ENCODE peak calls at places on chromosomes 4 and X, in six cellular contexts. F is right lobe of liver, E is GM12878, N is IMR-90, Q is heart right ventricle, S is pancreas. B is an unnamed sample.

GRCh38 chr4:33625762-33626161 is 2618.6 kb downstream of the ARAP2 start:
- DNase-seq in F (no peak), E (no peak), N (no peak), Q (no peak), S (no peak), B (no peak)

GRCh38 chr4:16826397-16826910 is 72.0 kb downstream of the LDB2 start:
- DNase-seq in F (no peak), E (no peak), N (no peak), Q (no peak), S (no peak), B (no peak)

GRCh38 chr4:153335665-153336064 is 8.8 kb upstream of the MND1 start:
- DNase-seq in F (no peak), E (no peak), N (peak), Q (no peak), S (no peak), B (no peak)

GRCh38 chrX:9622128-9622527 is 143.5 kb downstream of the GPR143 start:
- DNase-seq in F (no peak), E (no peak), N (no peak), Q (no peak), S (no peak), B (no peak)

GRCh38 chr4:109979932-109980717 is 67.4 kb downstream of the EGF start:
- DNase-seq in F (no peak), E (no peak), N (peak), Q (no peak), S (no peak), B (no peak)

GRCh38 chr4:122765702-122766352 is 33.3 kb downstream of the BBS12 start:
- DNase-seq in F (peak), E (no peak), N (peak), Q (no peak), S (no peak), B (peak)

GRCh38 chrX:123525131-123525725 is 207.6 kb downstream of the THOC2 start:
- DNase-seq in F (no peak), E (no peak), N (no peak), Q (no peak), S (no peak), B (no peak)

GRCh38 chr4:168868044-168868855 is 141.8 kb downstream of the CBR4 start:
- DNase-seq in F (no peak), E (no peak), N (peak), Q (no peak), S (no peak), B (peak)

GRCh38 chr4:135838889-135839288 is 1637.3 kb upstream of the PABPC4L start:
- DNase-seq in F (no peak), E (no peak), N (peak), Q (no peak), S (no peak), B (no peak)

GRCh38 chrX:18722500-18723071 is 15.1 kb downstream of the PPEF1 start:
- DNase-seq in F (no peak), E (no peak), N (no peak), Q (no peak), S (no peak), B (no peak)

GRCh38 chr4:125016892-125017299 is 297.9 kb upstream of the FAT4 start:
- DNase-seq in F (no peak), E (no peak), N (no peak), Q (no peak), S (no peak), B (no peak)

GRCh38 chr4:153234923-153235322 is 30.7 kb downstream of the TRIM2 start:
- DNase-seq in F (no peak), E (no peak), N (peak), Q (no peak), S (no peak), B (peak)

GRCh38 chr4:188941524-188942109 is 802.4 kb downstream of the TRIML1 start:
- DNase-seq in F (no peak), E (no peak), N (peak), Q (no peak), S (no peak), B (peak)

GRCh38 chr4:1771555-1772305 is 21.4 kb upstream of the FGFR3 start:
- DNase-seq in F (no peak), E (no peak), N (no peak), Q (no peak), S (no peak), B (no peak)
- H3K4me3 ChIP-seq in F (no peak), E (no peak), N (no peak), Q (no peak), S (no peak), B (no peak)

GRCh38 chrX:15815779-15816452 is 25.6 kb downstream of the ZRSR2 start:
- DNase-seq in F (no peak), E (peak), N (peak), Q (no peak), S (no peak), B (no peak)
- TF ChIP-seq CTCF in F (peak), E (peak), N (peak), Q (peak), S (no peak), B (peak)

GRCh38 chr4:46123872-46124755 is at the start of gene GABRG1:
- DNase-seq in F (no peak), E (no peak), N (no peak), Q (no peak), S (no peak), B (no peak)
- H3K4me3 ChIP-seq in F (no peak), E (no peak), N (no peak), Q (no peak), S (no peak), B (no peak)

DNA sequence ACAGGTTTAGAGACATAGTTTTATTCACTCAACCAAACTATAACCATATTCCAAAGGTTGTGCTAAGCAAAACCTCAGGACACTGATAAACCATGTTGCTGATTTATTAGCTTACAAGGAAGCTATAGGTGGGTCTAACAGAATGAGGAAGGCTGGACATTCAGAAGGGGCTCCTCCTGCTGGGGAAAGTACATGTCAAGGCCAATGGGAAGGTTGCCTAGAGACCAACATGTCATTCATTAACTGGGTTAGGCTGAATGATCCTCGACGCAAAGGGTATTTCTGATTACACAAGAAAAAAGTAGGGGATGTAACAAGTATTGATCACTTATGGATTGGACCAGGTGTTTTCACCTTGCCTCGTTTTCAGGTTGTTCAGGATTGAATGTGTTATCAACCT is 30.3 kb downstream of the SLC10A6 start:
- DNase-seq in F (no peak), E (no peak), N (no peak), Q (no peak), S (no peak), B (no peak)
- TF ChIP-seq CTCF in F (no peak), E (no peak), N (no peak), Q (no peak), S (no peak), B (no peak)

DNA sequence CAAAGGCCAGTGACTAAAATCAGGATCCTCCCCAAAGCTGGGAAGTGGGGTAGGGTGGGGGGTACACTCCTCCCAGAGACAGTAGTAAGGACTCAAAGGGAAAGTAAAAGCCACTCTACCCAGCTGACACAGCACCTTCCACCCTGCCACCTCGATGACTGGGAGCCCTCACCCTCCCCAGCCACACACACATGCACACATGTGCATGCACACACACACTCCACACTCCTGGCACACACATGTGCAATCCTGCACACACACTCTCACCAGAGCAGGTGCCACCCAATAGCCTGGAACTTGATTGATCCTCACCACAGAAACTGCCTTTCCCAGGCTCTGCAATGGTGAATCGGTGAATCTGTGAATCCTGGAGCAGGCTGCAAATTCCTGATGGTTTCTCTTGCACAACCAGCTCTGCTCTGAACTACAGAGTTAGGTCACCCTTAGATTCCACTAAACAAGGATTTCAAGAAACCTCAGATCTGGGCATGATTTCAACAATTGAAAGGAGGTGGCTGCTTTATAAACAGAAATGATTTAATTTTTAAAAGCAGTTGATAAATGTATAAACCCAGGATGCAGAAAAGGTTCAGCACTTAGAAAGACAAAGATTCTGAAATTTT is 21.5 kb downstream of the AMOT start:
- DNase-seq in F (no peak), E (no peak), N (peak), Q (no peak), S (no peak), B (no peak)
- H3K4me3 ChIP-seq in F (no peak), E (no peak), N (no peak), Q (no peak), S (no peak), B (no peak)

GRCh38 chr4:6549890-6550620 is 24.9 kb upstream of the MAN2B2 start:
- DNase-seq in F (no peak), E (no peak), N (no peak), Q (peak), S (no peak), B (no peak)

GRCh38 chr4:6550821-6551220 is 24.2 kb upstream of the MAN2B2 start:
- DNase-seq in F (no peak), E (no peak), N (no peak), Q (no peak), S (no peak), B (no peak)

GRCh38 chr4:6549445-6549844 is 25.5 kb upstream of the MAN2B2 start:
- DNase-seq in F (no peak), E (no peak), N (no peak), Q (no peak), S (no peak), B (no peak)

GRCh38 chr4:6548201-6548881 is 26.6 kb upstream of the MAN2B2 start:
- DNase-seq in F (no peak), E (no peak), N (peak), Q (no peak), S (no peak), B (no peak)

DNA sequence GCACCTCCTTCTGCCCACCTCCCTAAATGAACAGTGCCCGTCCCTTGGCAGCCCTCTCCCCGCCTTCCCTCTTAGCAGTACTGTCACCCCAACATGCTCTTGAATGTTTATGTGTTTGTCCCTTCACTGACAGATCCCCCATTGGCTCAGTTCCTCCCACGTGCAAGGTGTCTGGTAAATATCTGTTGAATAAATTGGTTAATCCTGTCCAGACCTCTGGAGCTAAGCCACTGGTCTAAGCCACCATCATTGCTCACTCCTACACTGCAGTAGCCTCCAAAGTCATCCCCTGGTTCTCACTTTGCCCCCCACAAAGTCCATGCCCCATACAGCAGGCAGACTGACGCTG is 26.1 kb upstream of the MAN2B2 start:
- DNase-seq in F (no peak), E (no peak), N (no peak), Q (no peak), S (no peak), B (no peak)
- TF ChIP-seq CTCF in F (no peak), E (no peak), N (no peak), Q (no peak), S (no peak), B (no peak)

GRCh38 chr4:38424171-38424871 is 239.7 kb upstream of the KLF3 start:
- DNase-seq in F (no peak), E (no peak), N (no peak), Q (peak), S (no peak), B (no peak)
- H3K4me3 ChIP-seq in F (no peak), E (no peak), N (no peak), Q (no peak), S (no peak), B (no peak)

DNA sequence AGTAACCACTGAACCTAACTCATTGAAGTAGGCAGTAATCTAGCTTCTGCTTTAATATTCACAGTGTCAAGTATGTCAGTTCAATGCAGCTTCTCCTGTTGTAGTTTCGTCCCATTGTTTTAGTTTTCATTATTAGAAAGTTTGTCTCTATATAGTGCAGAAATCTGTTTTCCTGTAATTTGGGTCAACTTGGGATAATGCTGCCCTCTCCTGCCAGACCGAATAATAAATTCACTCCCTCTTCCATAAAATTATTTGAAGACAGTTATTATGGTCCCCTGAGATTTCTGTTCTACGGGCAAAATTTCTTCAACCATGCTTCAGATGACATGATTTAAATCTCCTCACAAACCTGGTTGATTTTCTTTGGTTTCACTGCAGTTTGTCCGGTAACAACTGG is 4.6 kb upstream of the LUZP4 start:
- DNase-seq in F (no peak), E (no peak), N (no peak), Q (no peak), S (no peak), B (no peak)
- TF ChIP-seq CTCF in F (no peak), E (no peak), N (peak), Q (no peak), S (no peak), B (no peak)

DNA sequence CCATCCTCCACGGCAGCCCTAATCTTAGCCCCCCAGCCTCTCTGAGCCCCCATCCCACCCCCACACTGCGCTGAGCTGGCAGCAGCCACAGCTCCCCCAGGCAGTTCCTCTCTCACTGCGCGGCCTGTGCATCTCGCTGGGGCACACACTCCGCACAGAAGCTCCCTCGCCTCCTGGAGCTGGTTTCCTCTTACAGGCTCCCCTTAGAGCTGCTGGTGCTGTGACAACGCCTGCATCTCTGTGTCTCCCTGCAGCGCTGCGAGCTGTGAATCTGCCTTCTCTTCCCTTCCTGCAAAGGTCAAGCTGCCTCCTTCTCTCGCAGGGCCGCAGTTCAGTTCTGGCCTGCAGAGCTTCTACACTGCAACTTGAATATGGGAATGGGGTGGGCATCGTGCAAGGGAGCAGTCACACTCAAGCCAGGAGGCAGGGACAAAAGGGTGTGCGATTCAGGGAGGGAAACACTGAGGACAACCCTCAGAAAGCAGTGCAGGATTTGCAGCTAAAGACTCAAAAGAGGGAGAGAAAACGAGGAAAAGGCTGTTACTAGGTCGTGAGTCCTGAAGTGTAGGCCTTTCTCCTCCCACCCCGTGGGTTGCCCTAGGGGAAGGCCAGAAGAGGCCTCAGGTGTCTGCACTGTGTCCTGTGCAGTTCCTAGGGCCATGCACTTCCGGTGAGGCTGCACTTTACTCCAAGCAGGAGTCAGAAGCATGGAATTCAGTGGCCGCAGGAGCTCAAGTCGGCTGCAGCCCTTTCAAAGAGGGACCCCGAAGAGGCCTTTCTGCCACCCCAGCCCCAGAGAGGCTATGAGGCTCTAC is 87.0 kb downstream of the BCOR start:
- DNase-seq in F (no peak), E (no peak), N (no peak), Q (no peak), S (no peak), B (no peak)
- H3K4me3 ChIP-seq in F (no peak), E (no peak), N (no peak), Q (no peak), S (no peak), B (no peak)

DNA sequence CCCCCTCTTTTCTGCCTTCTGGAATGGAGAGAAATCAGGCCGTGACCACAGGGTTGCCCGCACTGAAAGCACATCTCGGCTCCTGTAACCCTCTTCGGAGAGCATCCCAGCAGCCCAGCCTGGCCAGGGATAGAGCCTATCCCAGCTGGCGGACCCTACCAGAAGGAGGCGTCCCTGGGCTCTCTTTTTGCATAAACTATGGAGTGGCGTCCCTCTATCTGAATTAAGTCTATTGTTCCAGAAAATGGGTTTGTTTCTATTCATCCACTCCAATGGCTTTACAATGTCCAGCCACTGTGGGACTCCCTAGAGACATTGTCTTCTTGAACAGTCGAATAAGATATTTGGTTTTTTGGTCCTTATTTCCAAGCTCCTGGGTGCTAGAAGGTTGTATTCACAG is 689 bp upstream of the NHSL2 start:
- DNase-seq in F (no peak), E (no peak), N (no peak), Q (peak), S (no peak), B (no peak)
- TF ChIP-seq CTCF in F (no peak), E (no peak), N (no peak), Q (peak), S (no peak), B (peak)

B was measured in HFF-Myc.